ENCODE peak calls at places on chromosomes 4 and X, in six cellular contexts. G, S, D, C, B and T are unnamed samples.

GRCh38 chr4:147312376-147313046 is 168.4 kb upstream of the EDNRA start:
- DNase-seq in C (no peak), B (no peak), G (no peak), S (no peak), D (no peak), T (no peak)

GRCh38 chr4:121977251-121978168 is 25.6 kb upstream of the TRPC3 start:
- DNase-seq in B (peak), S (no peak), D (no peak), C (no peak), G (no peak), T (no peak)

GRCh38 chrX:13387656-13388421 is 68.0 kb upstream of the ATXN3L start:
- DNase-seq in S (no peak), D (no peak), B (peak), G (no peak), C (no peak), T (no peak)

GRCh38 chr4:20672262-20672661 is 28.0 kb upstream of the PACRGL start:
- DNase-seq in G (no peak), C (no peak), B (no peak), D (no peak), S (no peak), T (no peak)

GRCh38 chr4:113433116-113433515 is 328.4 kb downstream of the CAMK2D start:
- DNase-seq in B (no peak), S (no peak), D (no peak), C (no peak), G (no peak), T (no peak)

GRCh38 chr4:11748169-11748872 is 319.6 kb upstream of the HS3ST1 start:
- DNase-seq in D (no peak), G (no peak), B (peak), S (no peak), C (no peak), T (no peak)

GRCh38 chr4:185068837-185069236 is 50.5 kb downstream of the HELT start:
- DNase-seq in D (no peak), C (no peak), S (no peak), B (no peak), G (no peak), T (no peak)

GRCh38 chrX:75114638-75115037 is 41.4 kb downstream of the ABCB7 start:
- DNase-seq in G (no peak), D (no peak), B (no peak), S (no peak), C (no peak), T (no peak)

GRCh38 chr4:152691761-152692160 is 12.0 kb upstream of the TMEM154 start:
- DNase-seq in B (no peak), C (no peak), G (no peak), D (no peak), S (no peak), T (no peak)

GRCh38 chrX:131058136-131058868 is at the start of gene ARHGAP36:
- DNase-seq in D (no peak), G (no peak), C (no peak), B (no peak), S (no peak), T (no peak)

GRCh38 chr4:170872794-170873193 is 783.0 kb upstream of the AADAT start:
- DNase-seq in G (no peak), B (no peak), D (no peak), C (peak), S (no peak), T (no peak)

GRCh38 chr4:170875868-170876267 is 786.1 kb upstream of the AADAT start:
- DNase-seq in G (no peak), S (no peak), B (no peak), C (no peak), D (no peak), T (no peak)
- TF ChIP-seq CTCF in G (no peak), S (no peak), B (no peak), C (peak), D (no peak), T (peak)

GRCh38 chr4:165112258-165113156 is at the start of gene TMEM192:
- DNase-seq in D (peak), G (peak), B (peak), C (peak), S (peak), T (peak)
- TF ChIP-seq CTCF in D (peak), G (peak), B (no peak), C (peak), S (no peak), T (peak)

DNA sequence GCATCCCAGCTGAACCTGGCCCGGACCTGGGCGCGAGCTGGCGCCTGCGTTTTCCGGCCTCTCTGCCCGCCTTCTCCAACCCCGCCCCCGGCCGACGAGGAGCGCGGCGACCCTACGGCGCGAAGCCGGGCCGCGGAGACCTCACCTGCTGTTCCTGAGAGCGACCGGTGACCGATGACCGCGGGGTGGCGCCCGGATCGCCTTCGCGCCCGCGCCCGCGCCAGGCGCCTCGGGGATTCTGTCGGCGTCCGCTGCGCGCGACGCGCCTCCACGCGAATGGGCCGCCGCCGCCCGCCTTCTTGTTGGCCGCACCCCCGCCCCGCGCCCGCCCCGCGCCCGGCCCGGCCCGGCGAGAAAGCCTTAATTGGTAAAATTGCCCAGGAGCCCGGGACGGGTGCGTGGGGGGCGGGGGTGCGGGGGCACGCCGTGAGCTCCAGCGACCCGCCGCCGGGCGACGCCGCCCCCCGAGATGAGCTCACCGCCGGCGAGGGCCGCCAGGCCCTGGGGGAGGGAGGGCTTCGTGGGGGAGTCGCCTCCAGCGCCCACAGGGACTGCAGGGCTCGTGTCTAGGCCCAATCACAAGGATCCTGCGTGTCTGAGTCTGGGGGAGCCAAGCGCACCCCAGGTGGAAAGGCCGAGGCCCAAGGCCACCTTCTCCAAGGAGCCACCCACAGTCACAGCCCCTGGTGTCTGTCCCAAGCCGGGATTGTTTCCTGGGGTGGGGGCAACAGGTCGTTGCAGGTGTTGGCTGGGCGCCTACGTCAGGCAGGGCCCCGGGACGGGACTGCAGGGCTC is at the start of gene FLNA:
- DNase-seq in G (peak), B (no peak), D (no peak), S (peak), C (no peak), T (peak)
- TF ChIP-seq CTCF in G (no peak), B (no peak), D (no peak), S (no peak), C (no peak), T (peak)

GRCh38 chr4:109295081-109295480 is 7.4 kb downstream of the COL25A1 start:
- DNase-seq in C (no peak), B (no peak), D (no peak), G (no peak), S (no peak), T (no peak)

GRCh38 chr4:109296545-109296944 is 5.9 kb downstream of the COL25A1 start:
- DNase-seq in C (peak), S (no peak), G (no peak), B (no peak), D (no peak), T (no peak)

GRCh38 chr4:109290918-109291317 is 11.5 kb downstream of the COL25A1 start:
- DNase-seq in G (no peak), C (no peak), B (no peak), D (no peak), S (no peak), T (no peak)

GRCh38 chr4:109294468-109295020 is 7.9 kb downstream of the COL25A1 start:
- DNase-seq in S (no peak), G (no peak), B (no peak), C (no peak), D (no peak), T (no peak)

GRCh38 chr4:109294006-109294405 is 8.5 kb downstream of the COL25A1 start:
- DNase-seq in B (no peak), D (no peak), G (no peak), S (no peak), C (no peak), T (no peak)
- TF ChIP-seq CTCF in B (peak), D (peak), G (no peak), S (no peak), C (peak), T (peak)

DNA sequence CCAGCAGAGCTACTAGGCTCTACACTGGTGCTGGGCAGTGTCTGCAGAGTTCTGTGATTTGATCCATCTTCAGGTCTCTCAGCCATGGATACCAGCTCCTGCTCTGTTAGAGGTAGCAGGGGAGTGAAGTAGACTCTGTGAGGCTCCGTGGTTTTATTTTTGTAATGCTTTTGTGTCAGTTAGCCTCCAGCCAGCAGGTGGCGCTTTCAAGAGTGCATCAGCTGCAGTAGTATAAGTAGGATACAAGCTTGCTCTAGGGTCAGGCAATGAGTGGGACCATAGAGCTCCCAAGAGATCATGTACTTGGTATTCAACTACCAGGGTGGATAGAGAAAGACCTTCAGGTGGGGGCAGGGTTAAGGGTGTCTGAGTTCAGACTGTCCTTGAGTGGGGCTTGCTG is 362.5 kb upstream of the TRAM1L1 start:
- DNase-seq in B (no peak), D (no peak), C (no peak), G (no peak), S (no peak), T (no peak)
- TF ChIP-seq CTCF in B (peak), D (no peak), C (peak), G (no peak), S (no peak), T (peak)

GRCh38 chr4:115228851-115229250 is 115.4 kb upstream of the NDST4 start:
- DNase-seq in C (no peak), G (no peak), B (no peak), S (no peak), D (no peak), T (no peak)

GRCh38 chr4:115229873-115230272 is 116.5 kb upstream of the NDST4 start:
- DNase-seq in B (no peak), D (no peak), S (no peak), G (no peak), C (no peak), T (no peak)

GRCh38 chr4:115233600-115233999 is 120.2 kb upstream of the NDST4 start:
- DNase-seq in S (no peak), C (no peak), D (no peak), G (no peak), B (no peak), T (no peak)

DNA sequence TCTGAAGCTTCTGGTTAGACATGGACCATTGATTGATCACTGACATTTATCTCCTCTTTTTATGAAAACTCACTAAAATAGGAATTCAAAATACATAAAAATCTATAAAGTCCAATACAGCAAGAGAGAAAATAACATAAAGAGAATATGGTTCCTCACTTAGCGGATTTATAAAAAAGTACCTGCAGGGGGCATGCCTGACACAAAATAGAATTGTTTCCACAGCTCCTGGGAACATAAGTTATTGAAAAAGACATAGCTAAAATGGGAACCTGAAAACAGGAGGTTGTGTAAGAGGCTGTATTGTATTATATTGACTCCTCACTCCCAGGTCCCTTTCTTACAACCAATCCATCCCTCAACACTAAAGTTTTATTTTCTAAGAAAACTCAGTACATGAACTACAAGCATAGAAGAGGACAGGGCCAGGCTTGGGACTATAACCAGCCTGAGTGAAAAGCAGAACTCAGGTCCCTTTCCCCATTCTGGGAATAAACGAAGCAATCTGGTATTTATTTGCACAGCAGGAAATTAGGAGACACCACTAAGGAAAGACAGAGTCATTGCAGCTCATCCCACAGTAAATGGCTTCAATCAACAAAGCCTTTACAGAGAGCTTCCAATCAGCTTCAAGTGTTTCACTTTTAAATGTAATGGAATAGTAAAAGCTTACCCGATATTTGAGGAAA is 121.1 kb upstream of the NDST4 start:
- DNase-seq in S (no peak), B (no peak), C (no peak), D (no peak), G (no peak), T (peak)
- TF ChIP-seq CTCF in S (no peak), B (peak), C (no peak), D (peak), G (no peak), T (peak)

GRCh38 chrX:136387951-136388502 is 87.3 kb downstream of the ADGRG4 start:
- DNase-seq in B (no peak), C (no peak), D (no peak), G (no peak), S (no peak), T (no peak)
- TF ChIP-seq CTCF in B (no peak), C (no peak), D (no peak), G (no peak), S (no peak), T (no peak)

DNA sequence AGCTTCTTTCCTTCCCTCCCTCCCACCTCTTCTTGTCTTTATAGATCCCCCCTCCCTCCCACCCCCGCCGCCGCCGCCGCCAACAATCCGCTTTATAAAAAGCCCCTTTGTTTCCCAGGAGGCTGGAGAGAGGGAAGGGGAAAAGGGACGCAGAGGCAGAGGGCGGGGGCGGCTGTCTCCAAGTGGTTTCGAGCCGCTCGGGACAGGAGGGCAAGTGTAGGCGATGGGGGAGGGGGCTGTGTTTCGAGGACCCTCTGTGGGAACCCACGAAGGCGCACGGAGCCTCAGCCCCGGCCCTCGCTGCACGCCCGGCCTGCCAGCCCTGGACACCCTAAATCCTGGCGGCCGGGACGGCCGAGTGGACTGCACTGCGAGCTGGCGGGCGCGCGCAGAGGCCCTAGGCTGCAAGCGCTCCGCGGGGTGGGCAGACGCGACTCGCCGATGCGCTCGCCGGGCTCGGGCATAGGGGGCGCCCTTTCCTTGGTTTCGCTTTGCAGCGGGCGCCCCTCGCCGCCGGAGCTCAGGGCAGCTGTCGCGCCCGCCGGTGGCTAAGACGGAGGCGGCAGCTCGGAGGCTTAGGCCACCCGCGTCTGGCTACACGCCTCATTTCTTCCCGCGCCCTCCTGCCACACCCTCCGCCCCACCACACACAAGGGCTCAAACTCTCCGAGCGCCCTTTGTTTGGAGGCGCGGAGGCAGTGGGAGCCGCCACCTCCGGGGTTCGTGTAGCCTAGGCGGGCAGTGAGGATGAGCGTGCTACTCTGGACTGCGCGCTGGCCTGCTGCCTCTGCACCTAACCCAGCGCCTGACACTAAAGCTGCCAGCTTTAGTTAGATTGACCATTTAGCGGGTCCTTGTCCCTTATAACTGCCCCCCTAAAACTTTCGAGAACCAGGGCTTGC is 2.2 kb downstream of the MAMLD1 start:
- DNase-seq in D (peak), G (peak), C (no peak), B (no peak), S (peak), T (no peak)
- TF ChIP-seq CTCF in D (peak), G (no peak), C (peak), B (peak), S (peak), T (peak)

GRCh38 chr4:52979821-52980590 is 117.9 kb downstream of the RASL11B start:
- DNase-seq in S (no peak), D (no peak), B (no peak), C (no peak), G (no peak), T (no peak)

GRCh38 chr4:52977252-52977651 is 115.1 kb downstream of the RASL11B start:
- DNase-seq in S (no peak), C (no peak), D (no peak), G (no peak), B (no peak), T (no peak)

GRCh38 chr4:52976523-52977230 is 114.6 kb downstream of the RASL11B start:
- DNase-seq in C (no peak), D (no peak), G (no peak), S (no peak), B (no peak), T (no peak)

GRCh38 chr4:52982246-52982950 is 120.3 kb downstream of the RASL11B start:
- DNase-seq in C (no peak), D (no peak), S (no peak), G (no peak), B (peak), T (peak)

GRCh38 chr4:52979020-52979419 is 116.9 kb downstream of the RASL11B start:
- DNase-seq in D (no peak), C (no peak), B (no peak), S (no peak), G (no peak), T (no peak)
- TF ChIP-seq CTCF in D (no peak), C (no peak), B (no peak), S (no peak), G (no peak), T (no peak)